ENCODE peak calls at places on chromosomes 1 and 21, in five cellular contexts. One of them, this sample, is unnamed.

GRCh38 chr21:32914424-32915070 is 111.2 kb upstream of the OLIG2 start:
- DNase-seq in psoas muscle: no peak
- DNase-seq in NCI-H187: no peak
- DNase-seq in stimulated activated CD8-positive, alpha-beta memory T cell treated with anti-CD3 and anti-CD28 coated beads, Interleukin-15, amount 100 ng/mL, for 24 hours: no peak
- DNase-seq in NCI-H2029 treated with DMSO at 0.1 percent for 48 hours: no peak
- DNase-seq in this sample: no peak

GRCh38 chr1:206962269-206962668 is 8.0 kb downstream of the FCAMR start:
- DNase-seq in psoas muscle: no peak
- DNase-seq in NCI-H187: no peak
- DNase-seq in stimulated activated CD8-positive, alpha-beta memory T cell treated with anti-CD3 and anti-CD28 coated beads, Interleukin-15, amount 100 ng/mL, for 24 hours: no peak
- DNase-seq in NCI-H2029 treated with DMSO at 0.1 percent for 48 hours: no peak
- DNase-seq in this sample: no peak

GRCh38 chr1:246875041-246876026 is 56.4 kb downstream of the AHCTF1 start:
- DNase-seq in psoas muscle: no peak
- DNase-seq in NCI-H187: no peak
- DNase-seq in stimulated activated CD8-positive, alpha-beta memory T cell treated with anti-CD3 and anti-CD28 coated beads, Interleukin-15, amount 100 ng/mL, for 24 hours: no peak
- DNase-seq in NCI-H2029 treated with DMSO at 0.1 percent for 48 hours: no peak
- DNase-seq in this sample: no peak

GRCh38 chr1:105072850-105073249 is 1323.2 kb downstream of the AMY1C start:
- DNase-seq in psoas muscle: no peak
- DNase-seq in NCI-H187: no peak
- DNase-seq in stimulated activated CD8-positive, alpha-beta memory T cell treated with anti-CD3 and anti-CD28 coated beads, Interleukin-15, amount 100 ng/mL, for 24 hours: no peak
- DNase-seq in NCI-H2029 treated with DMSO at 0.1 percent for 48 hours: no peak
- DNase-seq in this sample: no peak

GRCh38 chr1:87398644-87399043 is 70.0 kb downstream of the LMO4 start:
- DNase-seq in psoas muscle: no peak
- DNase-seq in NCI-H187: no peak
- DNase-seq in stimulated activated CD8-positive, alpha-beta memory T cell treated with anti-CD3 and anti-CD28 coated beads, Interleukin-15, amount 100 ng/mL, for 24 hours: no peak
- DNase-seq in NCI-H2029 treated with DMSO at 0.1 percent for 48 hours: no peak
- DNase-seq in this sample: no peak

GRCh38 chr1:99776133-99776532 is 9.7 kb upstream of the FRRS1 start:
- DNase-seq in psoas muscle: no peak
- DNase-seq in NCI-H187: no peak
- DNase-seq in stimulated activated CD8-positive, alpha-beta memory T cell treated with anti-CD3 and anti-CD28 coated beads, Interleukin-15, amount 100 ng/mL, for 24 hours: no peak
- DNase-seq in NCI-H2029 treated with DMSO at 0.1 percent for 48 hours: no peak
- DNase-seq in this sample: no peak

GRCh38 chr21:37079211-37079824 is 6.3 kb downstream of the TTC3 start:
- DNase-seq in psoas muscle: no peak
- DNase-seq in NCI-H187: no peak
- DNase-seq in stimulated activated CD8-positive, alpha-beta memory T cell treated with anti-CD3 and anti-CD28 coated beads, Interleukin-15, amount 100 ng/mL, for 24 hours: no peak
- DNase-seq in NCI-H2029 treated with DMSO at 0.1 percent for 48 hours: no peak
- DNase-seq in this sample: no peak

GRCh38 chr21:40208206-40208950 is 341.1 kb downstream of the PCP4 start:
- DNase-seq in psoas muscle: no peak
- DNase-seq in NCI-H187: peak
- DNase-seq in stimulated activated CD8-positive, alpha-beta memory T cell treated with anti-CD3 and anti-CD28 coated beads, Interleukin-15, amount 100 ng/mL, for 24 hours: no peak
- DNase-seq in NCI-H2029 treated with DMSO at 0.1 percent for 48 hours: no peak
- DNase-seq in this sample: no peak

GRCh38 chr1:18923721-18924610 is 21.6 kb upstream of the ALDH4A1 start:
- DNase-seq in psoas muscle: peak
- DNase-seq in NCI-H187: no peak
- DNase-seq in stimulated activated CD8-positive, alpha-beta memory T cell treated with anti-CD3 and anti-CD28 coated beads, Interleukin-15, amount 100 ng/mL, for 24 hours: no peak
- DNase-seq in NCI-H2029 treated with DMSO at 0.1 percent for 48 hours: no peak
- DNase-seq in this sample: no peak

GRCh38 chr1:161506336-161507223 is 1.3 kb downstream of the FCGR2A start:
- DNase-seq in psoas muscle: no peak
- DNase-seq in NCI-H187: no peak
- DNase-seq in stimulated activated CD8-positive, alpha-beta memory T cell treated with anti-CD3 and anti-CD28 coated beads, Interleukin-15, amount 100 ng/mL, for 24 hours: no peak
- DNase-seq in NCI-H2029 treated with DMSO at 0.1 percent for 48 hours: no peak
- DNase-seq in this sample: no peak

GRCh38 chr1:1940123-1940425 is 21.0 kb upstream of the TMEM52 start:
- DNase-seq in psoas muscle: no peak
- DNase-seq in NCI-H187: no peak
- DNase-seq in stimulated activated CD8-positive, alpha-beta memory T cell treated with anti-CD3 and anti-CD28 coated beads, Interleukin-15, amount 100 ng/mL, for 24 hours: no peak
- DNase-seq in NCI-H2029 treated with DMSO at 0.1 percent for 48 hours: no peak
- DNase-seq in this sample: no peak

This sample was measured in omental fat pad.